ENCODE peak calls at places on chromosomes 3 and 15, in nine cellular contexts. Z, Q, W, G, I, K, N, X and D are unnamed samples.

GRCh38 chr3:139982404-139982803 is 47.4 kb downstream of the CLSTN2 start:
- DNase-seq in Z (no peak), Q (no peak), W (no peak), G (no peak), I (no peak), K (no peak), N (no peak), X (no peak), D (no peak)

GRCh38 chr3:57706462-57706861 is 13.6 kb upstream of the DENND6A start:
- DNase-seq in Z (no peak), Q (no peak), W (peak; percentile 93), G (no peak), I (peak; percentile 21), K (no peak), N (no peak), X (no peak), D (no peak)

GRCh38 chr15:64354683-64355558 is 1.1 kb downstream of the CSNK1G1 start:
- DNase-seq in Z (no peak), Q (no peak), W (no peak), G (no peak), I (no peak), K (no peak), N (no peak), X (no peak), D (no peak)

GRCh38 chr3:58408906-58409305 is 24.7 kb downstream of the PDHB start:
- DNase-seq in Z (no peak), Q (no peak), W (no peak), G (no peak), I (peak; percentile 83), K (no peak), N (no peak), X (no peak), D (no peak)

GRCh38 chr15:28873585-28874139 is 12.1 kb upstream of the APBA2 start:
- DNase-seq in Z (no peak), Q (no peak), W (no peak), G (no peak), I (peak; percentile 18), K (no peak), N (no peak), X (no peak), D (no peak)

GRCh38 chr3:99131876-99132275 is 230.4 kb upstream of the DCBLD2 start:
- DNase-seq in Z (no peak), Q (no peak), W (no peak), G (no peak), I (no peak), K (no peak), N (no peak), X (no peak), D (no peak)

GRCh38 chr3:31699309-31699953 is 166.7 kb downstream of the STT3B start:
- DNase-seq in Z (no peak), Q (no peak), W (no peak), G (no peak), I (no peak), K (no peak), N (no peak), X (no peak), D (no peak)

GRCh38 chr3:130395916-130396315 is 50.4 kb downstream of the COL6A5 start:
- DNase-seq in Z (no peak), Q (no peak), W (peak; percentile 30), G (no peak), I (peak; percentile 95), K (no peak), N (no peak), X (no peak), D (no peak)

GRCh38 chr3:117793684-117794304 is 1084.2 kb downstream of the TUSC7 start:
- DNase-seq in Z (no peak), Q (no peak), W (peak; percentile 19), G (no peak), I (no peak), K (no peak), N (no peak), X (no peak), D (no peak)

GRCh38 chr3:159726231-159726964 is 262.2 kb upstream of the IL12A start:
- DNase-seq in Z (no peak), Q (no peak), W (peak; percentile 42), G (no peak), I (peak; percentile 97), K (no peak), N (no peak), X (no peak), D (no peak)

GRCh38 chr3:62604301-62604700 is 231.0 kb upstream of the FEZF2 start:
- DNase-seq in Z (no peak), Q (no peak), W (peak; percentile 88), G (no peak), I (peak; percentile 64), K (no peak), N (no peak), X (no peak), D (no peak)

GRCh38 chr3:111998661-111999641 is at the start of gene TAGLN3:
- DNase-seq in Z (no peak), Q (no peak), W (no peak), G (no peak), I (no peak), K (peak; percentile 8), N (peak; percentile 34), X (no peak), D (peak; percentile 12)

GRCh38 chr15:64688179-64688578 is 87.2 kb downstream of the RBPMS2 start:
- DNase-seq in Z (no peak), Q (no peak), W (no peak), G (no peak), I (no peak), K (no peak), N (no peak), X (no peak), D (no peak)

GRCh38 chr3:13104511-13104910 is 31.3 kb upstream of the IQSEC1 start:
- DNase-seq in Z (no peak), Q (no peak), W (no peak), G (no peak), I (no peak), K (no peak), N (no peak), X (no peak), D (no peak)

GRCh38 chr3:38649500-38650247 is at the start of gene SCN5A:
- DNase-seq in Z (peak; percentile 60), Q (peak; percentile 57), W (no peak), G (peak; percentile 55), I (peak; percentile 37), K (peak; percentile 40), N (no peak), X (peak; percentile 63), D (peak; percentile 45)

DNA sequence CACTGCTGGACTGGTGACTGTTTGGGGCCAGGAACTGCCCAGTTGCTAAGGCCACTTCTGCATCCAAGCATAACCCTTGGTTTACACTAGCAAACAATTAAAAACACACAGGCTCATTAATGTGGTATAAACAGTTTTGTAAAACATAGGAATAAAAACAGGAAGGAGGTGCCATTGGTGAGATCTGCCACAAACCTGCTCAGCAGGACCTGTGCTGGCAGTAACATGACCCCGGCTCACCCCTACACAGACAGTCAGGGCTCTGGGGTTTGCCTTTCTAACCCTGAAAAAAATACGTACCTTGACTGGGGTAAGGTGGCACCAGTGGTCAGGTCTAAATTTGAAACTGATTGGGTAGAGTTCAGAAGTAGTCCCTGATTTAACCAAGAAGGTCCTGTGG is 76.2 kb downstream of the ATP1B3 start:
- DNase-seq in Z (no peak), Q (no peak), W (no peak), G (no peak), I (no peak), K (no peak), N (no peak), X (peak; percentile 22), D (no peak)
- H3K27ac ChIP-seq in Z (no peak overlapping the region), Q (no peak overlapping the region), W (no peak overlapping the region), G (no peak overlapping the region), I (no peak overlapping the region), K (no peak overlapping the region), N (no peak overlapping the region), X (no peak overlapping the region), D (no peak overlapping the region)

GRCh38 chr3:52361011-52361410 is 44.9 kb downstream of the DNAH1 start:
- DNase-seq in Z (no peak), Q (no peak), W (no peak), G (no peak), I (no peak), K (no peak), N (no peak), X (no peak), D (no peak)
- H3K36me3 ChIP-seq in Z (peaks cover 63% of the 10 kb centered on the region), Q (peaks cover 82% of the 10 kb centered on the region), W (peaks cover 11% of the 10 kb centered on the region), G (peaks cover 55% of the 10 kb centered on the region), I (no peaks in the 10 kb centered on the region), K (no peaks in the 10 kb centered on the region), N (no peaks in the 10 kb centered on the region), X (no peaks in the 10 kb centered on the region), D (peaks cover 63% of the 10 kb centered on the region)

DNA sequence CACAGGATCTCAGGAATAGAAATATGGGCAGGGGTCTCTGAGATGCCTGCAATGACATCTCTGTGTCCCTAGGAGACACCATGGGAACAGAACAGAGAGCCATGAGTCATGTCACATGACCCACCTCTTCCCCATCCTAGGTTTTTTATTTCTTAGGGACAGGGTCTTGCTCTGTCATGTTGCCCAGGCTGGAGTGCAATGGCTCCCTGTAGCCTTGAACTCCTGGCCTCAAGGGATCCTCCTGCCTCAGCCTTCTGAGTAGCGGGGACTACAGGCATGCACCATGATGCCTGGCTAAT is 6.4 kb downstream of the ALPK3 start:
- DNase-seq in Z (no peak), Q (no peak), W (no peak), G (no peak), I (no peak), K (no peak), N (no peak), X (no peak), D (no peak)
- H3K4me1 ChIP-seq in Z (peaks cover 12% of the 10 kb centered on the region), Q (peaks cover 96% of the 10 kb centered on the region), W (no peaks in the 10 kb centered on the region), G (peaks cover 100% of the 10 kb centered on the region), I (peaks cover 19% of the 10 kb centered on the region), K (peaks cover 25% of the 10 kb centered on the region), N (peaks cover 28% of the 10 kb centered on the region), X (no peaks in the 10 kb centered on the region), D (peaks cover 100% of the 10 kb centered on the region)

GRCh38 chr3:114718071-114718896 is 424.5 kb downstream of the TIGIT start:
- DNase-seq in Z (no peak), Q (no peak), W (no peak), G (no peak), I (no peak), K (no peak), N (no peak), X (no peak), D (no peak)

GRCh38 chr3:114712728-114713492 is 419.1 kb downstream of the TIGIT start:
- DNase-seq in Z (no peak), Q (no peak), W (no peak), G (no peak), I (no peak), K (no peak), N (no peak), X (no peak), D (no peak)

GRCh38 chr3:114716916-114717315 is 423.1 kb downstream of the TIGIT start:
- DNase-seq in Z (no peak), Q (no peak), W (no peak), G (no peak), I (no peak), K (no peak), N (no peak), X (no peak), D (no peak)

GRCh38 chr3:114714237-114714636 is 420.4 kb downstream of the TIGIT start:
- DNase-seq in Z (no peak), Q (peak; percentile 6), W (no peak), G (no peak), I (no peak), K (no peak), N (no peak), X (no peak), D (no peak)

DNA sequence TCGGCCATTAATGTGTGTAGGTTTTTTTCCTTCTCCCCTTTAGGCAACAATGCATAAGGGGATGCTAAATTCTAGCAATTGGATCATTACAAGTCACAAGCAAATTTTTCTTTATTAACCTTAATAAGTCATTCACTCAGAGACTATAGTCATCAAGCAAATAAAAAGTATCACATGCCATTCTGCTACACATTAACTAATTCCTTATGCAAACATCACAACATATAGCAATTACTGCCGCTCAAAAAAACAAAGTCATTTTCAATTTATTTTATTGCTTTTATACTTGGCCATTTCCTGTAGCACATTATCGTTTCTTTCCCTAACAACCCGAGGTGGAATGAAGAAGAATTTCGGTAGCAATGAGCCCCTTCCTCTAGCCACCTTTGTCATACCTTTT is 421.1 kb downstream of the TIGIT start:
- DNase-seq in Z (no peak), Q (no peak), W (no peak), G (no peak), I (no peak), K (no peak), N (no peak), X (no peak), D (no peak)
- H3K27ac ChIP-seq in Z (no peak overlapping the region), Q (no peak overlapping the region), W (no peak overlapping the region), G (no peak overlapping the region), I (no peak overlapping the region), K (no peak overlapping the region), N (no peak overlapping the region), X (no peak overlapping the region), D (no peak overlapping the region)